ENCODE peak calls at places on chromosomes 11 and 22, in ten cellular contexts. J is EH; T is stomach; E is activated CD4-positive, alpha-beta T cell treated with anti-CD3 and anti-CD28 coated beads for 1 hour; Q is posterior cingulate gyrus; C is activated T-helper 1 cell treated with Interleukin-2 at 50 U/mL for 16 hours; H is lower leg skin; D is NCI-H460; W is glomerular endothelial cell; S is stimulated activated CD4-positive, alpha-beta T cell treated with anti-CD3 and anti-CD28 coated beads, Interleukin-12 subunit alpha, Interleukin-12 subunit beta, amount 100 ng/mL, for 24 hours. B is an unnamed sample.

GRCh38 chr11:8839957-8840945 is 70.7 kb upstream of the AKIP1 start:
- DNase-seq in J (peak; percentile 41), T (peak; percentile 76), E (no peak), Q (no peak), C (no peak), H (no peak), D (no peak), W (no peak), S (peak; percentile 29), B (peak; percentile 59)

GRCh38 chr11:122791836-122792235 is 46.5 kb upstream of the CRTAM start:
- DNase-seq in J (peak; percentile 84), T (no peak), E (no peak), Q (peak; percentile 73), C (no peak), H (no peak), D (no peak), W (no peak), S (no peak), B (no peak)

GRCh38 chr11:36165638-36166389 is 123.4 kb downstream of the COMMD9 start:
- DNase-seq in J (peak; percentile 7), T (no peak), E (no peak), Q (no peak), C (no peak), H (no peak), D (no peak), W (peak; percentile 52), S (no peak), B (no peak)

GRCh38 chr11:65132988-65133700 is 1.2 kb downstream of the SYVN1 start:
- DNase-seq in J (peak; percentile 33), T (peak; percentile 89), E (no peak), Q (peak; percentile 57), C (no peak), H (no peak), D (no peak), W (no peak), S (peak; percentile 66), B (peak; percentile 92)

GRCh38 chr22:50045211-50046018 is 12.7 kb downstream of the TTLL8 start:
- DNase-seq in J (no peak), T (no peak), E (no peak), Q (peak; percentile 59), C (no peak), H (no peak), D (no peak), W (no peak), S (no peak), B (no peak)

GRCh38 chr22:34356481-34356880 is 436.2 kb upstream of the LARGE1 start:
- DNase-seq in J (no peak), T (no peak), E (no peak), Q (no peak), C (no peak), H (no peak), D (no peak), W (no peak), S (no peak), B (no peak)

GRCh38 chr11:44605068-44605708 is 39.7 kb downstream of the CD82 start:
- DNase-seq in J (no peak), T (no peak), E (no peak), Q (no peak), C (no peak), H (no peak), D (no peak), W (no peak), S (no peak), B (no peak)

GRCh38 chr11:108432783-108433182 is 34.5 kb downstream of the C11orf65 start:
- DNase-seq in J (peak; percentile 63), T (no peak), E (no peak), Q (no peak), C (no peak), H (no peak), D (no peak), W (no peak), S (no peak), B (no peak)

GRCh38 chr11:2574553-2575535 is 125.0 kb downstream of the KCNQ1OT1 start:
- DNase-seq in J (no peak), T (peak; percentile 89), E (no peak), Q (peak; percentile 77), C (no peak), H (no peak), D (no peak), W (no peak), S (no peak), B (peak; percentile 34)

GRCh38 chr11:91872216-91872615 is 352.4 kb upstream of the FAT3 start:
- DNase-seq in J (no peak), T (no peak), E (no peak), Q (no peak), C (no peak), H (no peak), D (no peak), W (no peak), S (no peak), B (no peak)

GRCh38 chr11:33801821-33802413 is 27.6 kb upstream of the FBXO3 start:
- DNase-seq in J (peak; percentile 6), T (no peak), E (no peak), Q (no peak), C (no peak), H (no peak), D (no peak), W (no peak), S (no peak), B (no peak)

GRCh38 chr11:102840018-102840417 is 3.4 kb downstream of the MMP3 start:
- DNase-seq in J (no peak), T (no peak), E (no peak), Q (no peak), C (no peak), H (no peak), D (no peak), W (no peak), S (no peak), B (no peak)

GRCh38 chr22:46452195-46453005 is 85.0 kb downstream of the CELSR1 start:
- DNase-seq in J (no peak), T (peak; percentile 59), E (no peak), Q (no peak), C (no peak), H (no peak), D (no peak), W (no peak), S (no peak), B (no peak)

GRCh38 chr11:125881291-125881690 is 6.2 kb upstream of the HYLS1 start:
- DNase-seq in J (no peak), T (no peak), E (no peak), Q (no peak), C (no peak), H (no peak), D (no peak), W (no peak), S (no peak), B (no peak)

GRCh38 chr11:119472186-119472855 is 49.3 kb upstream of the THY1 start:
- DNase-seq in J (peak; percentile 18), T (peak; percentile 20), E (no peak), Q (no peak), C (no peak), H (peak; percentile 13), D (no peak), W (no peak), S (no peak), B (no peak)

GRCh38 chr11:84091212-84091986 is 805.2 kb upstream of the CCDC90B start:
- DNase-seq in J (no peak), T (no peak), E (no peak), Q (no peak), C (no peak), H (no peak), D (no peak), W (no peak), S (no peak), B (no peak)